ENCODE peak calls at places on chromosomes 4 and X, in eight cellular contexts. N, J, O, A, T, R, M and X are unnamed samples.

GRCh38 chr4:88812976-88813375 is 115.3 kb upstream of the NAP1L5 start:
- DNase-seq in T (no peak), O (no peak), M (no peak), R (no peak), J (no peak), N (no peak), A (no peak), X (no peak)

GRCh38 chr4:32196950-32197688 is 1477.0 kb downstream of the PCDH7 start:
- DNase-seq in O (no peak), R (no peak), A (no peak), N (no peak), J (no peak), T (no peak), M (no peak), X (no peak)

GRCh38 chr4:182918791-182919302 is 1.7 kb upstream of the DCTD start:
- DNase-seq in R (no peak), M (no peak), J (no peak), T (peak), O (no peak), N (no peak), A (no peak), X (peak)

GRCh38 chrX:151183912-151184565 is 7.7 kb downstream of the GPR50 start:
- DNase-seq in R (no peak), T (no peak), M (no peak), N (no peak), O (no peak), A (no peak), J (no peak), X (no peak)

GRCh38 chr4:75939890-75940691 is 722 bp downstream of the NAAA start:
- DNase-seq in R (peak), N (peak), M (peak), T (peak), O (no peak), A (no peak), J (peak), X (peak)

GRCh38 chr4:2248044-2248780 is 6.3 kb upstream of the HAUS3 start:
- DNase-seq in N (peak), T (peak), J (no peak), A (no peak), O (no peak), M (no peak), R (no peak), X (peak)

GRCh38 chr4:186039697-186040096 is 29.3 kb upstream of the TLR3 start:
- DNase-seq in O (no peak), N (no peak), J (no peak), R (no peak), A (no peak), T (no peak), M (peak), X (peak)

GRCh38 chr4:48025005-48025404 is 8.4 kb downstream of the NIPAL1 start:
- DNase-seq in R (no peak), O (no peak), N (no peak), A (no peak), T (no peak), J (no peak), M (peak), X (peak)